ENCODE peak calls at places on chromosomes 16 and 17, in eight cellular contexts. F, Y, U, X, O, V, M and Q are unnamed samples.

GRCh38 chr17:43671075-43671692 is 9.5 kb upstream of the MEOX1 start:
- DNase-seq in M (no peak), Y (no peak), O (peak), X (no peak), F (no peak), V (peak), U (no peak), Q (no peak)

GRCh38 chr17:32461853-32462617 is 17.7 kb downstream of the PSMD11 start:
- DNase-seq in M (peak), Y (no peak), O (peak), U (peak), X (peak), F (no peak), V (no peak), Q (peak)

GRCh38 chr16:58863042-58863441 is 128.9 kb upstream of the GOT2 start:
- DNase-seq in F (no peak), X (no peak), U (no peak), V (no peak), M (no peak), O (no peak), Y (no peak), Q (no peak)

GRCh38 chr16:81366316-81366932 is 51.7 kb downstream of the GAN start:
- DNase-seq in Y (peak), U (peak), F (peak), M (peak), O (no peak), X (no peak), V (no peak), Q (peak)

GRCh38 chr16:69563605-69564580 is 1.9 kb upstream of the NFAT5 start:
- DNase-seq in F (no peak), U (peak), V (no peak), M (peak), Y (no peak), O (no peak), X (no peak), Q (peak)

GRCh38 chr17:59839646-59840328 is 53.0 kb downstream of the TUBD1 start:
- DNase-seq in O (no peak), U (no peak), Y (no peak), V (no peak), F (no peak), X (no peak), M (no peak), Q (no peak)

GRCh38 chr17:43994272-43995149 is 9.9 kb upstream of the NAGS start:
- DNase-seq in M (peak), O (peak), V (peak), F (peak), Y (peak), X (peak), U (peak), Q (peak)

GRCh38 chr16:16162591-16162990 is 60.7 kb downstream of the ABCC6 start:
- DNase-seq in Y (no peak), F (no peak), O (no peak), V (peak), M (no peak), U (no peak), X (no peak), Q (no peak)

GRCh38 chr17:42608692-42609181 is 437 bp downstream of the RETREG3 start:
- DNase-seq in F (no peak), V (no peak), U (no peak), Y (no peak), M (no peak), X (no peak), O (no peak), Q (peak)

GRCh38 chr17:8791910-8792270 is 7.3 kb downstream of the MFSD6L start:
- DNase-seq in V (no peak), Y (no peak), U (peak), O (no peak), F (no peak), X (no peak), M (no peak), Q (no peak)

GRCh38 chr17:78890111-78890897 is 12.7 kb downstream of the CEP295NL start:
- DNase-seq in M (no peak), F (no peak), O (no peak), Y (no peak), X (no peak), U (no peak), V (peak), Q (no peak)

GRCh38 chr16:35298460-35299243 is 1839.2 kb downstream of the TP53TG3F start:
- DNase-seq in X (no peak), Y (no peak), O (no peak), V (no peak), U (no peak), F (no peak), M (no peak), Q (no peak)

GRCh38 chr16:65225488-65225887 is 103.6 kb upstream of the CDH11 start:
- DNase-seq in Y (no peak), F (no peak), O (no peak), U (no peak), V (no peak), M (no peak), X (no peak), Q (no peak)

GRCh38 chr17:17890773-17891759 is 54.3 kb upstream of the SREBF1 start:
- DNase-seq in V (no peak), Y (peak), M (peak), U (peak), X (no peak), O (no peak), F (peak), Q (peak)

GRCh38 chr17:41567317-41567716 is 4.5 kb downstream of the KRT9 start:
- DNase-seq in X (no peak), Y (no peak), F (no peak), V (peak), U (no peak), O (no peak), M (no peak), Q (no peak)

GRCh38 chr16:30472328-30472942 is at the start of gene ITGAL:
- DNase-seq in V (peak), M (no peak), O (no peak), X (no peak), U (no peak), Y (no peak), F (peak), Q (no peak)

GRCh38 chr17:36209575-36209974 is 1.3 kb upstream of the CCL4L2 start:
- DNase-seq in Y (no peak), U (no peak), M (no peak), X (no peak), V (no peak), O (no peak), F (no peak), Q (no peak)

GRCh38 chr17:78484300-78485159 is 92.7 kb downstream of the DNAH17 start:
- DNase-seq in V (no peak), M (no peak), O (no peak), Y (peak), U (no peak), F (peak), X (no peak), Q (peak)

GRCh38 chr17:19996502-19996901 is 12.7 kb upstream of the SPECC1 start:
- DNase-seq in M (no peak), F (no peak), O (no peak), X (no peak), Y (no peak), U (no peak), V (no peak), Q (no peak)

GRCh38 chr16:85515830-85516397 is 97.2 kb upstream of the GSE1 start:
- DNase-seq in U (no peak), M (peak), O (no peak), F (no peak), Y (no peak), V (no peak), X (no peak), Q (no peak)

GRCh38 chr17:30196504-30196903 is 39.0 kb downstream of the SLC6A4 start:
- DNase-seq in X (no peak), F (no peak), Y (no peak), U (no peak), M (no peak), O (no peak), V (no peak), Q (no peak)

GRCh38 chr17:4594406-4595349 is 10.3 kb downstream of the SMTNL2 start:
- DNase-seq in Y (no peak), U (no peak), M (no peak), O (no peak), X (no peak), V (no peak), F (peak), Q (peak)

GRCh38 chr17:35586569-35587073 is 501 bp upstream of the AP2B1 start:
- DNase-seq in X (no peak), M (no peak), Y (no peak), V (no peak), U (no peak), O (no peak), F (no peak), Q (no peak)

GRCh38 chr17:55120651-55121050 is 144.1 kb upstream of the HLF start:
- DNase-seq in X (no peak), F (no peak), U (no peak), Y (no peak), V (no peak), M (no peak), O (no peak), Q (no peak)

GRCh38 chr17:55121268-55121667 is 143.5 kb upstream of the HLF start:
- DNase-seq in M (no peak), X (no peak), O (no peak), Y (no peak), U (no peak), V (no peak), F (no peak), Q (no peak)

GRCh38 chr17:55117063-55117611 is 147.6 kb upstream of the HLF start:
- DNase-seq in V (no peak), O (no peak), M (no peak), X (no peak), F (no peak), Y (no peak), U (no peak), Q (no peak)

GRCh38 chr17:55124730-55125129 is 140.0 kb upstream of the HLF start:
- DNase-seq in V (no peak), U (no peak), Y (no peak), X (no peak), F (no peak), M (no peak), O (no peak), Q (no peak)

GRCh38 chr17:55122114-55122513 is 142.6 kb upstream of the HLF start:
- DNase-seq in X (no peak), Y (no peak), V (no peak), O (no peak), F (no peak), M (no peak), U (no peak), Q (no peak)
- TF ChIP-seq POLR2A in X (no peak), Y (no peak), V (no peak), O (no peak), F (no peak), M (no peak), U (no peak), Q (no peak)

GRCh38 chr16:57640185-57640584 is 11.8 kb downstream of the ADGRG1 start:
- DNase-seq in Y (no peak), O (no peak), X (no peak), F (no peak), M (no peak), V (no peak), U (no peak), Q (no peak)

GRCh38 chr16:57637965-57638364 is 9.5 kb downstream of the ADGRG1 start:
- DNase-seq in X (no peak), Y (no peak), M (no peak), V (no peak), U (no peak), O (no peak), F (no peak), Q (no peak)

GRCh38 chr16:57638381-57638780 is 10.0 kb downstream of the ADGRG1 start:
- DNase-seq in M (no peak), Y (no peak), V (no peak), U (no peak), X (no peak), F (no peak), O (no peak), Q (no peak)

GRCh38 chr16:57640612-57641011 is 12.2 kb downstream of the ADGRG1 start:
- DNase-seq in U (no peak), V (no peak), X (no peak), Y (no peak), F (no peak), M (no peak), O (no peak), Q (no peak)

GRCh38 chr16:57639172-57639571 is 10.7 kb downstream of the ADGRG1 start:
- DNase-seq in M (no peak), F (no peak), V (peak), X (peak), Y (no peak), U (no peak), O (no peak), Q (no peak)
- TF ChIP-seq POLR2A in M (no peak), F (no peak), V (no peak), X (no peak), Y (no peak), U (no peak), O (no peak), Q (no peak)

DNA sequence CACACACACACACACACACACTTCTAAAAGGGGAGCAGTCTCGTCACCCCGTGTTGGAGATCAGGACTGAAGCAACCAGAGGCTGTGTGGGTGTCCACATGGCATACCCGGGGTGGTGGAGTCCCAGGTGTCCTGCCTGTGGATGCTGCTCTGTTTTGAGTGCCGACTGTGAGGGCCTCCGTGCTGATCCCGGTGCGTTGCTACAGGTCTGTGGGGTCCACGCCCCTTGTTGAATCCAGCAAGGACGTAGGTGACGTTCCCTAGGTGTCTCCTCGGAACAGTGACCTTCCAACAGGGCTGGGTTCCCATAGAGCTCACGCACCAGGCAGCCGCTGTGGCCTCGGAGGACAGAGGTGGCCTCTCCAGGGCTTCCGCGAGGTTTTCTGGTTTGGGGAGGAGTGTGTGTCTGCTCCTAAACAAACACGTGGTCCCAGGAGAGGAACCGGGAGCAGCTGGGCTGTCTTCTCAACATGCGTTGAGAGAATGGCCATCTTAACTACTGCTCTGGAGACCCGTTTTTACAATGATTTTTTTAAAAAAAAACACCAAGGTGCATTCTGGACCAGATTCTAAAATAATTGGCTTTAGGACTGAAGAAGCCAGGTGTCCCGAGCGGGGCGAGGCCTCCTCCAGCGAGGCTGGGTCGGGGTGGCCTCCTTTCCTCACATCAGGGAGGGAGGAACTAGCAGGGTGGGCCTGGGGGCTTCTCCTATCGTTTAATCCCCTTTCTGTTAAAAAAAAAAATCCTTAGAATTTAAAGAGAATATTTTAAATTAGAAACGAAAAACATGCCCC is 100.6 kb upstream of the ZNF750 start:
- DNase-seq in M (no peak), F (no peak), O (peak), Y (no peak), X (peak), U (no peak), V (peak), Q (no peak)
- TF ChIP-seq POLR2A in M (no peak), F (no peak), O (no peak), Y (no peak), X (no peak), U (no peak), V (no peak), Q (no peak)

GRCh38 chr16:21159281-21159951 is 942 bp downstream of the LDAF1 start:
- DNase-seq in O (peak), V (peak), F (peak), U (no peak), X (peak), Y (no peak), M (no peak), Q (peak)
- TF ChIP-seq POLR2A in O (no peak), V (no peak), F (no peak), U (no peak), X (no peak), Y (no peak), M (no peak), Q (no peak)

DNA sequence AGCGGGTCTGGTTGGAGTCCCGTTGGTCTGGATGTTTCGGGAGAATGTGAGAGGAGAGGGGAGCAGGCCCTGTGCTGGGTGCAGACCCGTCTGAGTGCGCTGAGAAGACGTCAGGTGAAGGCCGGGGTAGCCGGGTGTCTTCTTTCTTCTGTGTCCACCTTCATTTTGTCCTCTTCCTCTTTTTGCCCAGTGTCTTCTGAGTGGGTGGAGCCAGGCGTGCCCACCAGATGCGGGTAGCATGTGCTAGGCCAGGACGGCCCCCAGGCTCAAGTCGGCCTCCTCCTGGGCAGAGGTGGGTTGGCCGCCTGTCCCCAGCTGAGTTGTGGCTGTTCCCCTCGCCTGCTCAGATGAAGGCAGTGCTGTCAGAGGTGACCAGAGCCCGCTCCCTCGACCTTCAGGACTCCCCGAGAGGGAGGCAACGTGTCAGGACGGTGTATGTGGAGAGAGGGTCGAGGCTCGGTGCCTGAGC is 3.5 kb downstream of the METRNL start:
- DNase-seq in O (no peak), Y (no peak), F (no peak), M (no peak), X (peak), U (no peak), V (no peak), Q (no peak)
- TF ChIP-seq POLR2A in O (no peak), Y (peak), F (no peak), M (no peak), X (no peak), U (no peak), V (no peak), Q (no peak)

GRCh38 chr17:7611635-7612293 is 2.9 kb downstream of the FXR2 start:
- DNase-seq in Y (no peak), M (no peak), V (no peak), F (no peak), O (no peak), U (no peak), X (no peak), Q (peak)

GRCh38 chr17:7615265-7615747 is 609 bp upstream of the FXR2 start:
- DNase-seq in O (no peak), U (no peak), Y (no peak), F (no peak), M (no peak), V (no peak), X (no peak), Q (no peak)

GRCh38 chr17:7612294-7612640 is 2.4 kb downstream of the FXR2 start:
- DNase-seq in M (no peak), O (no peak), X (no peak), V (no peak), Y (no peak), F (no peak), U (no peak), Q (no peak)

GRCh38 chr17:7613769-7614421 is 802 bp downstream of the FXR2 start:
- DNase-seq in Y (peak), O (no peak), F (no peak), V (no peak), X (no peak), M (no peak), U (peak), Q (peak)

GRCh38 chr17:7614422-7615264 is at the start of gene FXR2:
- DNase-seq in O (peak), Y (peak), X (peak), M (peak), U (peak), F (peak), V (peak), Q (peak)
- TF ChIP-seq POLR2A in O (peak), Y (peak), X (peak), M (peak), U (peak), F (no peak), V (peak), Q (peak)

DNA sequence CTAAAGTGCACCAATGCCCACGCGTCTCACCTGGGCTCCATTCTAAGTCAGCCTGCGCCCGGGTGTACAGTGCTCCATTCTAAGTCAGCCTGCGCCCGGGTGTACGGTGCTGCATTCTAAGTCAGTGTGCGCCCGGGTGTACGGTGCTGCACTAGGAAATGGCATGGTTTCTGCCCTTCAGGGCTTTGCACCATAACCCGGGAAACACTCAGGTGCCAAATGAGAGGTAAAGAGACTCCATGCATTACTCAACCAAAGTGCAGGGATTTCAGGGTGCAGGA is 29.2 kb upstream of the FASN start:
- DNase-seq in F (no peak), U (no peak), O (no peak), M (no peak), X (no peak), Y (no peak), V (no peak), Q (no peak)
- TF ChIP-seq POLR2A in F (no peak), U (no peak), O (no peak), M (no peak), X (no peak), Y (no peak), V (no peak), Q (no peak)